ENCODE peak calls at places on chromosomes 11 and 22, in four cellular contexts. One of them, this sample, is unnamed. For H3K4me1, the result is how much of the 10 kb centered on the place peaks cover.

GRCh38 chr11:31779268-31779879 is 31.7 kb downstream of the PAX6 start:
- DNase-seq in BE2C: no peak
- DNase-seq in Karpas-422: no peak
- DNase-seq in stomach: no peak
- DNase-seq in this sample: no peak

GRCh38 chr11:78290293-78291176 is 101.8 kb downstream of the USP35 start:
- DNase-seq in BE2C: no peak
- DNase-seq in Karpas-422: no peak
- DNase-seq in stomach: peak
- DNase-seq in this sample: no peak

GRCh38 chr11:64110465-64111375 is 55.2 kb downstream of the MACROD1 start:
- DNase-seq in BE2C: no peak
- DNase-seq in Karpas-422: no peak
- DNase-seq in stomach: no peak
- DNase-seq in this sample: peak

GRCh38 chr11:64141081-64141783 is 24.7 kb downstream of the MACROD1 start:
- DNase-seq in BE2C: no peak
- DNase-seq in Karpas-422: no peak
- DNase-seq in stomach: no peak
- DNase-seq in this sample: peak

GRCh38 chr22:19664951-19665783 is 49.1 kb upstream of the SEPTIN5 start:
- DNase-seq in BE2C: no peak
- DNase-seq in Karpas-422: no peak
- DNase-seq in stomach: no peak
- DNase-seq in this sample: no peak

GRCh38 chr11:2825261-2825885 is 60.2 kb downstream of the CDKN1C start:
- DNase-seq in BE2C: no peak
- DNase-seq in Karpas-422: no peak
- DNase-seq in stomach: peak
- DNase-seq in this sample: peak

GRCh38 chr22:40631925-40632324 is 4.6 kb downstream of the MRTFA start:
- DNase-seq in BE2C: no peak
- DNase-seq in Karpas-422: no peak
- DNase-seq in stomach: no peak
- DNase-seq in this sample: no peak

GRCh38 chr11:64115751-64116522 is 50.0 kb downstream of the MACROD1 start:
- DNase-seq in BE2C: no peak
- DNase-seq in Karpas-422: no peak
- DNase-seq in stomach: no peak
- DNase-seq in this sample: no peak

GRCh38 chr11:3198815-3199214 is 19.8 kb downstream of the MRGPRG start:
- DNase-seq in BE2C: no peak
- DNase-seq in Karpas-422: no peak
- DNase-seq in stomach: no peak
- DNase-seq in this sample: no peak

GRCh38 chr11:122093731-122094130 is 22.3 kb downstream of the BLID start:
- DNase-seq in BE2C: no peak
- DNase-seq in Karpas-422: no peak
- DNase-seq in stomach: no peak
- DNase-seq in this sample: no peak

GRCh38 chr11:46333129-46333947 is 13.9 kb upstream of the DGKZ start:
- DNase-seq in BE2C: no peak
- DNase-seq in Karpas-422: no peak
- DNase-seq in stomach: no peak
- DNase-seq in this sample: peak

GRCh38 chr11:76603202-76603601 is 67.3 kb downstream of the LRRC32 start:
- DNase-seq in BE2C: no peak
- DNase-seq in Karpas-422: no peak
- DNase-seq in stomach: no peak
- DNase-seq in this sample: no peak

GRCh38 chr11:116719102-116719501 is 53.7 kb downstream of the BUD13 start:
- DNase-seq in BE2C: no peak
- DNase-seq in Karpas-422: no peak
- DNase-seq in stomach: no peak
- DNase-seq in this sample: no peak

GRCh38 chr11:69311767-69312385 is 17.9 kb downstream of the MYEOV start:
- DNase-seq in BE2C: no peak
- DNase-seq in Karpas-422: no peak
- DNase-seq in stomach: no peak
- DNase-seq in this sample: no peak

GRCh38 chr22:34696557-34696956 is 369.4 kb upstream of the ISX start:
- DNase-seq in BE2C: no peak
- DNase-seq in Karpas-422: peak
- DNase-seq in stomach: no peak
- DNase-seq in this sample: no peak

GRCh38 chr11:125170406-125171031 is 6.0 kb downstream of the PKNOX2 start:
- DNase-seq in BE2C: no peak
- DNase-seq in Karpas-422: no peak
- DNase-seq in stomach: no peak
- DNase-seq in this sample: no peak

GRCh38 chr11:35523861-35524260 is 1.6 kb downstream of the PAMR1 start:
- DNase-seq in BE2C: no peak
- DNase-seq in Karpas-422: no peak
- DNase-seq in stomach: no peak
- DNase-seq in this sample: no peak

GRCh38 chr22:37684803-37685615 is 1.1 kb upstream of the NOL12 start:
- DNase-seq in BE2C: no peak
- DNase-seq in Karpas-422: peak
- DNase-seq in stomach: no peak
- DNase-seq in this sample: no peak

GRCh38 chr11:20397281-20397680 is 9.8 kb downstream of the PRMT3 start:
- DNase-seq in BE2C: peak
- DNase-seq in Karpas-422: peak
- DNase-seq in stomach: no peak
- DNase-seq in this sample: no peak

GRCh38 chr22:46055176-46055850 is 78.4 kb upstream of the WNT7B start:
- DNase-seq in BE2C: no peak
- DNase-seq in Karpas-422: no peak
- DNase-seq in stomach: peak
- DNase-seq in this sample: peak

GRCh38 chr22:20080776-20081654 is 974 bp downstream of the DGCR8 start:
- DNase-seq in BE2C: peak
- DNase-seq in Karpas-422: peak
- DNase-seq in stomach: no peak
- DNase-seq in this sample: peak

GRCh38 chr22:38699143-38699542 is 1.6 kb downstream of the JOSD1 start:
- DNase-seq in BE2C: no peak
- DNase-seq in Karpas-422: no peak
- DNase-seq in stomach: no peak
- DNase-seq in this sample: no peak
- H3K4me1 ChIP-seq in BE2C: under half
- H3K4me1 ChIP-seq in Karpas-422: half or more
- H3K4me1 ChIP-seq in stomach: half or more
- H3K4me1 ChIP-seq in this sample: half or more

GRCh38 chr11:65419460-65419772 is 3.2 kb upstream of the NEAT1 start:
- DNase-seq in BE2C: no peak
- DNase-seq in Karpas-422: no peak
- DNase-seq in stomach: no peak
- DNase-seq in this sample: no peak

GRCh38 chr11:65421204-65422103 is 1.1 kb upstream of the NEAT1 start:
- DNase-seq in BE2C: peak
- DNase-seq in Karpas-422: peak
- DNase-seq in stomach: peak
- DNase-seq in this sample: peak

GRCh38 chr11:65422104-65422632 is 430 bp upstream of the NEAT1 start:
- DNase-seq in BE2C: peak
- DNase-seq in Karpas-422: peak
- DNase-seq in stomach: peak
- DNase-seq in this sample: peak

GRCh38 chr11:65419773-65420481 is 2.7 kb upstream of the NEAT1 start:
- DNase-seq in BE2C: peak
- DNase-seq in Karpas-422: peak
- DNase-seq in stomach: peak
- DNase-seq in this sample: peak

DNA sequence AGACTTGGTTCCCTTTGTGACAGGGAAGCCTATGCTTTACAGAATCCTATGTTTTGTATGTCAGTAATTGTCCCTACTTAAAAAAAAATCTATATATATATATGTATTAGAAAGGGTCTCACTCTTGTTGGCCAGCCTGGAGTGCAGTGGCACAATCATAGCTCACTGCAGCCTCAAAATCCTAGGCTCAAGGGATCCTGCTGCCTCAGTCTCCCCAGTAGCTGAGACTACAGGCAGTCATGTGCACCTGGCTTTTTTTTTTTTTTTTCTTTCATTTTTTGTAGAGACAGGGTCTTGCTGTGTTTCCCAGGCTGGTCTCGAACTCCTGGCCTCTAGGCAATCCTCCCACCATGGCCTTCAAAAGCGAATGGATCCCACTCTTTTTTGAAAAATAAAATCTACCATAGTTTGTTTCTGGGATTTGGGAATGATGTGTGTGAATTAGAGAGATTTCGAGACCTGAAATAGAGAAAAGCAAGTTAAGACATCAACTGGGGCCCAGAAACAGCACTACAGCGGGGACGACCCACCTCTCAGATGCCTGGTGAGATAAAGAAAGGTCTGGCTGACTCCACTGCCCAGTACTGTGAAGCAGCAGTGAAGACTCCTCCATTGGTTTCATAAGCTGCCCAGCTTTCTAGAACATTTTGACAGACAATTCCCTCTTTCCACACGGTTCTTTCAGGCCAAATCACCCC is 1.9 kb upstream of the NEAT1 start:
- DNase-seq in BE2C: no peak
- DNase-seq in Karpas-422: peak
- DNase-seq in stomach: peak
- DNase-seq in this sample: no peak
- H3K4me1 ChIP-seq in BE2C: under half
- H3K4me1 ChIP-seq in Karpas-422: half or more
- H3K4me1 ChIP-seq in stomach: half or more
- H3K4me1 ChIP-seq in this sample: under half

GRCh38 chr11:10543782-10544181 is 2.8 kb upstream of the RNF141 start:
- DNase-seq in BE2C: no peak
- DNase-seq in Karpas-422: no peak
- DNase-seq in stomach: no peak
- DNase-seq in this sample: no peak

GRCh38 chr11:10542776-10543175 is 1.8 kb upstream of the RNF141 start:
- DNase-seq in BE2C: no peak
- DNase-seq in Karpas-422: no peak
- DNase-seq in stomach: no peak
- DNase-seq in this sample: no peak

GRCh38 chr11:10540546-10540914 is 457 bp downstream of the RNF141 start:
- DNase-seq in BE2C: no peak
- DNase-seq in Karpas-422: no peak
- DNase-seq in stomach: peak
- DNase-seq in this sample: peak

GRCh38 chr11:10540915-10541591 is at the start of gene RNF141:
- DNase-seq in BE2C: peak
- DNase-seq in Karpas-422: peak
- DNase-seq in stomach: peak
- DNase-seq in this sample: peak

GRCh38 chr11:10544491-10545470 is 3.8 kb upstream of the RNF141 start:
- DNase-seq in BE2C: no peak
- DNase-seq in Karpas-422: peak
- DNase-seq in stomach: no peak
- DNase-seq in this sample: peak
- H3K4me1 ChIP-seq in BE2C: under half
- H3K4me1 ChIP-seq in Karpas-422: under half
- H3K4me1 ChIP-seq in stomach: under half
- H3K4me1 ChIP-seq in this sample: under half

GRCh38 chr22:28812491-28812890 is 12.1 kb upstream of the XBP1 start:
- DNase-seq in BE2C: no peak
- DNase-seq in Karpas-422: no peak
- DNase-seq in stomach: no peak
- DNase-seq in this sample: no peak
- H3K4me1 ChIP-seq in BE2C: under half
- H3K4me1 ChIP-seq in Karpas-422: under half
- H3K4me1 ChIP-seq in stomach: half or more
- H3K4me1 ChIP-seq in this sample: half or more

GRCh38 chr11:83156150-83156995 is 558 bp upstream of the PCF11 start:
- DNase-seq in BE2C: peak
- DNase-seq in Karpas-422: peak
- DNase-seq in stomach: peak
- DNase-seq in this sample: peak

GRCh38 chr11:83158474-83158786 is 1.5 kb downstream of the PCF11 start:
- DNase-seq in BE2C: no peak
- DNase-seq in Karpas-422: no peak
- DNase-seq in stomach: no peak
- DNase-seq in this sample: no peak

GRCh38 chr11:83158965-83159900 is 2.3 kb downstream of the PCF11 start:
- DNase-seq in BE2C: no peak
- DNase-seq in Karpas-422: peak
- DNase-seq in stomach: no peak
- DNase-seq in this sample: no peak

GRCh38 chr11:83157755-83158473 is 983 bp downstream of the PCF11 start:
- DNase-seq in BE2C: peak
- DNase-seq in Karpas-422: peak
- DNase-seq in stomach: peak
- DNase-seq in this sample: peak

DNA sequence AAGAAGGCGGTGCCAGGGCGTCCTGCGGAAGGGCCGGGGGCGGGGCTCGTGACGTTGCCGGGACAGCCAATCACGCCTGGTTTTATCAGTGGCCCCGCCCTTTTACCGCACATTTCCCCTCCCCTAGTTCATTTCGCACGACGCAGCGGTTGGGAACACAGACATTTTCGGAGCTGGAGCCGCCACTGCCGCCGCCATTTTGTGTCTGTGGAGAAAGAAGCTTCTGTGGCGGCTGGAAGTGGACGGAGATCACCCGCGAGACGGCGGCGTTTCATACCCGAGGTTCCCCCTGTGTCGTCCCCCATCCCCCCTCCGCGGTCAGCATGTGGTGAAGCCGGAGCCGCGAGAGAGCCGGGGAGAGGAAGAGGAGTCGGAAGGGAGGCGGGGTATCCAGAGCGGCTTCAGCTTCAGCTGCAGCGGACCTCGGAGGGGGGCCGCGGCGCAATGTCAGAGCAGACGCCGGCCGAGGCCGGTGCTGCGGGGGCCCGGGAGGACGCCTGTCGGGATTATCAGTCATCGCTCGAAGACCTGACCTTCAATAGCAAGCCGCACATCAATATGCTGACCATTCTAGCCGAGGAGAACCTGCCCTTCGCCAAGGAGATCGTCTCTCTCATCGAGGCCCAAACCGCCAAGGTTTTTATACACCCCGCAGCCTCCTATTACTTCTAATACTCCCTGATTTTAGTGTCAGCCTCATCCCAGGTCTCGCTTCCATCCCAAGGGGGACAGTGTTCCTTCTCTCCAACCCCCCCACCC is at the start of gene PCF11:
- DNase-seq in BE2C: no peak
- DNase-seq in Karpas-422: no peak
- DNase-seq in stomach: no peak
- DNase-seq in this sample: peak
- H3K4me1 ChIP-seq in BE2C: under half
- H3K4me1 ChIP-seq in Karpas-422: under half
- H3K4me1 ChIP-seq in stomach: under half
- H3K4me1 ChIP-seq in this sample: under half

GRCh38 chr11:119754656-119755350 is 25.8 kb upstream of the NECTIN1 start:
- DNase-seq in BE2C: no peak
- DNase-seq in Karpas-422: no peak
- DNase-seq in stomach: no peak
- DNase-seq in this sample: no peak
- H3K4me1 ChIP-seq in BE2C: under half
- H3K4me1 ChIP-seq in Karpas-422: under half
- H3K4me1 ChIP-seq in stomach: under half
- H3K4me1 ChIP-seq in this sample: under half

This sample was measured in upper lobe of left lung.